ENCODE peak calls at places on chromosomes 12 and 14, in ten cellular contexts. G, L, Z, R, P, O, E, A, M and H are unnamed samples.

GRCh38 chr14:64971452-64971889 is 665 bp downstream of the RAB15 start:
- DNase-seq in G (no peak), L (no peak), Z (no peak), R (peak), P (no peak), O (no peak), E (no peak), A (no peak), M (no peak), H (no peak)

GRCh38 chr12:127567531-127567930 is 699.4 kb upstream of the TMEM132C start:
- DNase-seq in G (no peak), L (no peak), Z (no peak), R (no peak), P (no peak), O (no peak), E (no peak), A (no peak), M (no peak), H (no peak)

GRCh38 chr12:1533602-1534304 is 60.6 kb downstream of the FBXL14 start:
- DNase-seq in G (peak), L (no peak), Z (peak), R (no peak), P (peak), O (peak), E (no peak), A (peak), M (no peak), H (no peak)

GRCh38 chr12:25436206-25436912 is 116.7 kb downstream of the LMNTD1 start:
- DNase-seq in G (peak), L (no peak), Z (peak), R (peak), P (peak), O (peak), E (no peak), A (no peak), M (no peak), H (no peak)

GRCh38 chr12:78725951-78726550 is 138.5 kb upstream of the SYT1 start:
- DNase-seq in G (no peak), L (no peak), Z (no peak), R (no peak), P (no peak), O (no peak), E (no peak), A (no peak), M (no peak), H (no peak)

GRCh38 chr12:49293056-49293956 is 1.6 kb upstream of the PRPH start:
- DNase-seq in G (no peak), L (peak), Z (no peak), R (no peak), P (no peak), O (no peak), E (no peak), A (no peak), M (no peak), H (peak)

GRCh38 chr12:131895640-131896079 is 1.2 kb downstream of the ULK1 start:
- DNase-seq in G (peak), L (no peak), Z (no peak), R (no peak), P (no peak), O (no peak), E (no peak), A (no peak), M (no peak), H (no peak)

GRCh38 chr12:69129014-69129413 is 110.4 kb upstream of the CPSF6 start:
- DNase-seq in G (no peak), L (no peak), Z (no peak), R (no peak), P (no peak), O (no peak), E (no peak), A (no peak), M (no peak), H (no peak)

GRCh38 chr14:73235531-73236155 is 1.7 kb upstream of the PAPLN start:
- DNase-seq in G (no peak), L (no peak), Z (no peak), R (no peak), P (no peak), O (no peak), E (peak), A (no peak), M (no peak), H (no peak)

GRCh38 chr12:59056931-59057330 is 136.6 kb upstream of the LRIG3 start:
- DNase-seq in G (no peak), L (no peak), Z (no peak), R (no peak), P (no peak), O (no peak), E (no peak), A (no peak), M (no peak), H (no peak)

GRCh38 chr14:71049435-71050147 is 142.3 kb downstream of the PCNX1 start:
- DNase-seq in G (no peak), L (no peak), Z (no peak), R (no peak), P (no peak), O (no peak), E (no peak), A (no peak), M (no peak), H (no peak)

GRCh38 chr14:76212242-76212641 is 60.5 kb downstream of the GPATCH2L start:
- DNase-seq in G (no peak), L (no peak), Z (no peak), R (no peak), P (no peak), O (no peak), E (no peak), A (no peak), M (no peak), H (no peak)

GRCh38 chr12:122951406-122951805 is 14.9 kb downstream of the ABCB9 start:
- DNase-seq in G (no peak), L (no peak), Z (no peak), R (no peak), P (peak), O (no peak), E (no peak), A (no peak), M (no peak), H (no peak)

GRCh38 chr14:99327050-99327449 is 55.1 kb upstream of the BCL11B start:
- DNase-seq in G (no peak), L (no peak), Z (no peak), R (no peak), P (no peak), O (no peak), E (no peak), A (no peak), M (no peak), H (no peak)

GRCh38 chr12:19421503-19422282 is 17.6 kb upstream of the AEBP2 start:
- DNase-seq in G (no peak), L (no peak), Z (no peak), R (no peak), P (no peak), O (no peak), E (peak), A (no peak), M (no peak), H (no peak)

GRCh38 chr12:6384499-6385436 is 806 bp downstream of the LTBR start:
- DNase-seq in G (no peak), L (peak), Z (peak), R (no peak), P (peak), O (no peak), E (peak), A (no peak), M (no peak), H (no peak)

GRCh38 chr14:56189306-56189705 is 71.1 kb downstream of the PELI2 start:
- DNase-seq in G (no peak), L (no peak), Z (no peak), R (no peak), P (peak), O (no peak), E (no peak), A (no peak), M (no peak), H (no peak)

GRCh38 chr12:59036973-59037807 is 116.9 kb upstream of the LRIG3 start:
- DNase-seq in G (no peak), L (no peak), Z (no peak), R (no peak), P (peak), O (no peak), E (no peak), A (no peak), M (no peak), H (no peak)

GRCh38 chr14:101535808-101536207 is 25.5 kb upstream of the DIO3 start:
- DNase-seq in G (no peak), L (no peak), Z (no peak), R (no peak), P (no peak), O (no peak), E (no peak), A (no peak), M (no peak), H (no peak)

GRCh38 chr14:50821471-50822464 is 9.2 kb downstream of the NIN start:
- DNase-seq in G (peak), L (peak), Z (peak), R (no peak), P (no peak), O (no peak), E (peak), A (no peak), M (no peak), H (no peak)

GRCh38 chr14:60630129-60630528 is 19.1 kb downstream of the SIX1 start:
- DNase-seq in G (no peak), L (no peak), Z (no peak), R (no peak), P (no peak), O (no peak), E (no peak), A (no peak), M (no peak), H (no peak)

GRCh38 chr12:51590347-51591019 is 550 bp upstream of the SCN8A start:
- DNase-seq in G (peak), L (peak), Z (peak), R (peak), P (peak), O (peak), E (peak), A (peak), M (peak), H (peak)

GRCh38 chr14:37901978-37902377 is 305.7 kb upstream of the SSTR1 start:
- DNase-seq in G (no peak), L (peak), Z (no peak), R (no peak), P (peak), O (no peak), E (no peak), A (no peak), M (no peak), H (no peak)

GRCh38 chr12:59452259-59452658 is 143.6 kb upstream of the SLC16A7 start:
- DNase-seq in G (no peak), L (no peak), Z (no peak), R (no peak), P (peak), O (no peak), E (no peak), A (no peak), M (no peak), H (no peak)

GRCh38 chr12:52684431-52684830 is 4.2 kb upstream of the KRT1 start:
- DNase-seq in G (no peak), L (no peak), Z (no peak), R (no peak), P (no peak), O (no peak), E (no peak), A (no peak), M (no peak), H (no peak)